ENCODE peak calls at places on chromosomes 6 and 20, in nine cellular contexts. D is mucosa of gallbladder; E is HS-27A; O is left ventricle myocardium inferior; M is GM04504; X is stimulated activated CD8-positive, alpha-beta memory T cell treated with anti-CD3 and anti-CD28 coated beads, Interleukin-15, amount 100 ng/mL, for 24 hours; P is body of pancreas; R is smooth muscle cell of the brain vasculature; Y is GM18507. B is an unnamed sample.

GRCh38 chr20:46027245-46027853 is 1.7 kb upstream of the SLC12A5 start:
- DNase-seq in D (peak; percentile 42), E (peak; percentile 49), O (no peak), M (peak; percentile 26), X (no peak), P (peak; percentile 46), R (no peak), Y (no peak), B (no peak)

GRCh38 chr20:41631826-41632225 is 13.6 kb upstream of the CHD6 start:
- DNase-seq in D (no peak), E (peak; percentile 85), O (peak; percentile 59), M (peak; percentile 72), X (no peak), P (no peak), R (no peak), Y (no peak), B (no peak)

GRCh38 chr20:3970016-3970415 is 45.3 kb downstream of the RNF24 start:
- DNase-seq in D (no peak), E (no peak), O (no peak), M (no peak), X (no peak), P (no peak), R (no peak), Y (no peak), B (no peak)

GRCh38 chr6:31666337-31666960 is 569 bp downstream of the CSNK2B start:
- DNase-seq in D (no peak), E (no peak), O (no peak), M (no peak), X (no peak), P (no peak), R (no peak), Y (no peak), B (no peak)

GRCh38 chr6:21230536-21230935 is 363.0 kb upstream of the SOX4 start:
- DNase-seq in D (no peak), E (no peak), O (no peak), M (no peak), X (no peak), P (no peak), R (no peak), Y (no peak), B (no peak)

GRCh38 chr6:22448311-22448711 is 121.1 kb upstream of the HDGFL1 start:
- DNase-seq in D (no peak), E (no peak), O (no peak), M (no peak), X (no peak), P (no peak), R (peak; percentile 57), Y (no peak), B (no peak)

GRCh38 chr6:35083507-35083906 is 57.6 kb downstream of the TCP11 start:
- DNase-seq in D (no peak), E (no peak), O (no peak), M (no peak), X (no peak), P (no peak), R (no peak), Y (no peak), B (no peak)

GRCh38 chr20:4728121-4728520 is 6.4 kb downstream of the PRND start:
- DNase-seq in D (no peak), E (no peak), O (no peak), M (no peak), X (no peak), P (no peak), R (no peak), Y (no peak), B (no peak)

GRCh38 chr6:144063744-144064401 is 31.5 kb downstream of the SF3B5 start:
- DNase-seq in D (peak; percentile 88), E (peak; percentile 8), O (peak; percentile 85), M (no peak), X (peak; percentile 61), P (peak; percentile 92), R (no peak), Y (peak; percentile 82), B (peak; percentile 74)

GRCh38 chr20:43744966-43745733 is 18.3 kb upstream of the GTSF1L start:
- DNase-seq in D (no peak), E (no peak), O (no peak), M (no peak), X (no peak), P (peak; percentile 18), R (no peak), Y (no peak), B (no peak)

GRCh38 chr6:1117530-1118286 is 194.2 kb upstream of the FOXQ1 start:
- DNase-seq in D (no peak), E (no peak), O (no peak), M (no peak), X (no peak), P (no peak), R (no peak), Y (no peak), B (no peak)

GRCh38 chr6:45118684-45119230 is 209.4 kb upstream of the RUNX2 start:
- DNase-seq in D (no peak), E (no peak), O (no peak), M (no peak), X (no peak), P (no peak), R (no peak), Y (no peak), B (no peak)

GRCh38 chr20:56348746-56349145 is 10.0 kb upstream of the FAM210B start:
- DNase-seq in D (no peak), E (no peak), O (no peak), M (no peak), X (no peak), P (no peak), R (no peak), Y (no peak), B (no peak)

GRCh38 chr6:44056392-44057237 is 70.6 kb downstream of the MRPL14 start:
- DNase-seq in D (peak; percentile 45), E (no peak), O (peak; percentile 72), M (no peak), X (no peak), P (no peak), R (no peak), Y (no peak), B (no peak)

GRCh38 chr6:33427585-33428218 is 7.8 kb downstream of the SYNGAP1 start:
- DNase-seq in D (peak; percentile 44), E (no peak), O (peak; percentile 63), M (no peak), X (no peak), P (peak; percentile 64), R (no peak), Y (no peak), B (no peak)

GRCh38 chr20:45821942-45822341 is 5.2 kb downstream of the TNNC2 start:
- DNase-seq in D (no peak), E (no peak), O (no peak), M (no peak), X (no peak), P (no peak), R (no peak), Y (no peak), B (no peak)

GRCh38 chr6:73695619-73696421 is at the start of gene CD109:
- DNase-seq in D (no peak), E (no peak), O (peak; percentile 40), M (peak; percentile 64), X (peak; percentile 22), P (no peak), R (no peak), Y (no peak), B (no peak)

GRCh38 chr20:58213112-58213511 is 15.3 kb downstream of the ANKRD60 start:
- DNase-seq in D (no peak), E (no peak), O (no peak), M (no peak), X (no peak), P (no peak), R (no peak), Y (no peak), B (no peak)

GRCh38 chr6:157381631-157382621 is 936 bp downstream of the ZDHHC14 start:
- DNase-seq in D (peak; percentile 47), E (no peak), O (peak; percentile 66), M (no peak), X (peak; percentile 26), P (peak; percentile 56), R (no peak), Y (peak; percentile 26), B (no peak)

GRCh38 chr6:51007237-51007636 is 188.6 kb downstream of the TFAP2B start:
- DNase-seq in D (no peak), E (no peak), O (no peak), M (no peak), X (no peak), P (no peak), R (no peak), Y (no peak), B (no peak)

GRCh38 chr6:34414999-34415858 is 10.6 kb downstream of the RPS10 start:
- DNase-seq in D (peak; percentile 77), E (no peak), O (no peak), M (peak; percentile 54), X (no peak), P (peak; percentile 77), R (no peak), Y (no peak), B (peak; percentile 39)

GRCh38 chr6:2891768-2892170 is 11.3 kb downstream of the SERPINB9 start:
- DNase-seq in D (no peak), E (no peak), O (no peak), M (no peak), X (no peak), P (no peak), R (no peak), Y (no peak), B (no peak)

GRCh38 chr6:106751501-106752252 is 122.3 kb downstream of the QRSL1 start:
- DNase-seq in D (peak; percentile 55), E (no peak), O (no peak), M (no peak), X (no peak), P (peak; percentile 93), R (no peak), Y (no peak), B (no peak)

GRCh38 chr6:19731286-19731685 is 105.9 kb upstream of the ID4 start:
- DNase-seq in D (no peak), E (peak; percentile 5), O (no peak), M (peak; percentile 89), X (no peak), P (no peak), R (no peak), Y (no peak), B (no peak)

GRCh38 chr6:16355699-16356481 is 117.5 kb downstream of the GMPR start:
- DNase-seq in D (no peak), E (no peak), O (no peak), M (no peak), X (no peak), P (no peak), R (no peak), Y (no peak), B (no peak)